ENCODE peak calls at places on chromosomes 16 and 17, in four cellular contexts. Q is neuronal stem cell, F is H9, U is H1. T is an unnamed sample.

GRCh38 chr16:9119795-9120194 is 28.4 kb downstream of the HAPSTR1 start:
- DNase-seq in Q (no peak), F (no peak), U (no peak), T (no peak)

GRCh38 chr17:46802831-46803230 is 15.7 kb downstream of the WNT3 start:
- DNase-seq in Q (no peak), F (no peak), U (no peak), T (no peak)

GRCh38 chr17:38741853-38742421 is 6.2 kb downstream of the PCGF2 start:
- DNase-seq in Q (no peak), F (no peak), U (no peak), T (no peak)

GRCh38 chr17:35212668-35213067 is 18.5 kb upstream of the SLC35G3 start:
- DNase-seq in Q (no peak), F (no peak), U (no peak), T (no peak)

GRCh38 chr16:31274831-31275816 is 15.3 kb downstream of the ITGAM start:
- DNase-seq in Q (no peak), F (peak; percentile 18), U (no peak), T (no peak)

GRCh38 chr17:72334205-72334604 is 213.4 kb downstream of the SOX9 start:
- DNase-seq in Q (no peak), F (no peak), U (no peak), T (peak; percentile 48)

GRCh38 chr17:77124192-77124908 is 16.4 kb upstream of the SEC14L1 start:
- DNase-seq in Q (no peak), F (no peak), U (no peak), T (no peak)

GRCh38 chr17:81846743-81847689 is 12.2 kb upstream of the PPP1R27 start:
- DNase-seq in Q (no peak), F (no peak), U (no peak), T (no peak)

GRCh38 chr16:47065766-47066688 is 77.7 kb downstream of the NETO2 start:
- DNase-seq in Q (no peak), F (no peak), U (peak; percentile 33), T (no peak)

GRCh38 chr17:78306913-78307312 is 53.0 kb downstream of the SOCS3 start:
- DNase-seq in Q (no peak), F (no peak), U (no peak), T (no peak)

GRCh38 chr16:30180741-30181140 is 2.7 kb upstream of the CORO1A start:
- DNase-seq in Q (no peak), F (no peak), U (no peak), T (no peak)

GRCh38 chr17:50661795-50662391 is 27.2 kb downstream of the ABCC3 start:
- DNase-seq in Q (no peak), F (peak; percentile 79), U (no peak), T (peak; percentile 97)

DNA sequence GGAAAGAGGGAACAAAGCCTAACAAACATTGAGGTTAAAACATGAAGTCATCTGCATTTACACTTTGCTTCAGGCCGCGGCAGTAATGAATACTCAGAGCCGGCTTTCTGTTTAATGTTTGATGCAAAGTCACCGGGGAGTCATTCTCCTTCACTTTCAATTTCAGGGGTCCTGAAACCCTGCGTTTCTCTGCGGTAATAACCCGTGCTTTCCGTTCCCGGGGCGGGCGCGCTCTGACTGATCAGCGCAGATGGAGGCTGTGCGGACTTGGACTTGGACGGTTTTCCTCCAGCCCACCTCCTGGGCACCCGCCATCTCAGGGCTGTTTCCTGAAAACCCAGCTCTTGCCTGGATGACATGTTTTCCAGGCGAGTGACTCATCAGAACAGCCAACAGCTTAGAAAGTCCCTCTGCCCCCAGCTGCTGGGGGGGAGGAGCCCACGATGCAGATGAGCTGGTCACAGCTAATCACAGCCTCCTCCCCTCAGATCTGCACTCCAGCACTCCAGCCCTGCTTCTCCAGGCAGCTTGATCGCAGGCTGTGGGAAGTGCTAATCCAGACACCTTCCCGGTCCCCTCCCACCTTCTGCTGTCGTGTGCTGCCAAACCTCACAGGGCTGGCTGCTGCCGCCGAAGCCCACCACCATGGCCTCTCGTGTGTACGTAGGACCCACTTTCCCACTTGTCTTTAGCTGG is 158.6 kb upstream of the CHMP6 start:
- DNase-seq in Q (peak; percentile 86), F (peak; percentile 99), U (peak; percentile 79), T (peak; percentile 100)
- H2BK5ac ChIP-seq in Q (no peak overlapping the region), F (no peak overlapping the region), U (no peak overlapping the region), T (no peak overlapping the region)

GRCh38 chr17:64319531-64319930 is 56.5 kb upstream of the TEX2 start:
- DNase-seq in Q (no peak), F (no peak), U (no peak), T (no peak)

GRCh38 chr17:64326030-64326419 is 63.0 kb upstream of the TEX2 start:
- DNase-seq in Q (no peak), F (no peak), U (no peak), T (no peak)

GRCh38 chr17:64318068-64318467 is 55.0 kb upstream of the TEX2 start:
- DNase-seq in Q (no peak), F (no peak), U (no peak), T (no peak)

GRCh38 chr17:64323774-64324173 is 60.7 kb upstream of the TEX2 start:
- DNase-seq in Q (no peak), F (no peak), U (no peak), T (no peak)

DNA sequence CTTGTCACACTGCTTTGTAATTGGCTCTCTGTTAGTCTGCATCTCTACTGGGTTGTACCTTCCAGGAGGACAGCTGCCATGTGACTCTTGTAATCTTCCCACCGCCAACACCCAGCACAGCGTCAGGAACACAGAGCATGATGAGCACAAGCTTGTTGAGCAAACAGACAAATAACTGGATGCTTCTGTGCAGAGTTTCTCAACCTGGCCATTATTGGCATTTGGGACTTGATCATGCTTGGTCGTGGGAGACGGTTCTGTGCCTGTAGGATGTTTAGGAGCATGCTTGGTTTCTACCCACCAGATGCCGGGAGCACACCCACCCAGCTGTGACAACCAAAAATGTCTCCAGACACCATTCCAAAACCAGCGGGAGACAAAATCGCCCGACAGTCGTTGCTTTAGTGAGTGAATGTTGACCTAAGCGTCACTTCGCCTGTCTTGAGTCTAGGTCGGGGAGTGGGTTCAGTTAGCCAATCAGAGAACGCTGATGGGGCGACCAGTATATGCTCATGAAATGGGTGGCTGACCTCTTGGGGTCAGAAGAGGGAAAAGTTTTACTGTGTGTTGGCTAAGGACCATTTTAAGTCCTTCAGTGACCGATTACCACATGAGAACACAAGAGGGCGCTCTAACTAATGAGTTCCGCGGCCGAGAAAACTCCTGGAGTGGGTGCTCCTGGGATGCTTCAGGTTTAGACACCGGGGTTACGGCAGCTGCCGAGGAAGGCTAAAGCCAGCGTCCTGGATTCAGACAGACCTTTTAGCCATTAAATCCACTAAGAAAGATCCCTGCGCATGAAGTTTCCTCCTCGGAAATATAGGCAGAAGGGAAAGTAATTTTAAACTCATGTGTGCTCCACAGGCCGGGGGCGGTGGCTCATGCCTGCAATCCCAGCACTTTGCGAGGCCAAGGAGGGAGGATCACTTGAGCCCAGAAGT is 57.8 kb upstream of the TEX2 start:
- DNase-seq in Q (peak; percentile 71), F (peak; percentile 92), U (peak; percentile 74), T (peak; percentile 93)
- H3K4me2 ChIP-seq in Q (no peak overlapping the region), F (no peak overlapping the region), U (no peak overlapping the region), T (no peak overlapping the region)

DNA sequence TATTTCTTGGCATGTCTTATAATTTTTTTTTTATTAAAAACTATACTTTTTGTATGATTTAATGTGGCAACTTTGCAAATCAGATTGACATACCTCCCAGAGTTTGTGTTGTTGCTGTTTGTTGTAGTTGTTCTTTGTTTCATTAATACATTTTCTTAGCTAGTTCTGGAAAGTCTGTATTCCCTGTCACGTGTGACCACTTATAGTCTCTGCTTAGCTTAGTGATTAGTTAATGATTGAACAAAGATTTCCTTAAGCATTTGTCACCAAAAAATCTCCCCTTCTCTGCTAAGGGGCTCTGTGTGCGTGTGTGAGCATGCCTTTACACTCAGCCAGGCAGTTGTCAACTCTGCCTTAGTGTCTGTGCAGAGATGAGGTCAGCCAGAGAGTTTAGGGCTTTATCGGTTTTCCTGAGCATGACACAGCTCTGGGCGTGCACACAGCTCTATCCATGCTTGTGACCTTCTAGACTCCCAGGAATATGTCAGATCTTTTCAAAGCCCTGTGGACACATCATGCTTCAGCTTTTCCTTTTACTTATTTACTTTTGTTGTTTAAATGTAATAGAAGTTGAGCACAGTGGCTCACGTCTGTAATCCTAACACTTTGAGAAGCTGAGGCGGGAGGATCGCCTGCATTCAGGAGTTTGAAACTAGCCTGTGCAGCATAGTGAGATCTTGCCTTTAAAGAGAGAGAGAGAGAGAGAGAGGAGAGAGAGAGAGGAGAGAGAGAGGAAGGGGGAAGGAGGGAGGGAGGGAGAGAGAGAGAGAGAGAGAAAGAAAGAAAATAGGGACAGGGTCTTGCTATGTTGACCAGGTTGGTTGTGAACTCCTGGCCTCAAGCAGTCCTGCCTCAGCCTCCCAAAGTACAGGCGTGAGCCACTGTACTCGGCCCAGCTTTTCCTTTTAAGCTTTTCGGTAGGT is 21.9 kb downstream of the DNAI2 start:
- DNase-seq in Q (no peak), F (no peak), U (no peak), T (no peak)
- H2BK5ac ChIP-seq in Q (no peak overlapping the region), F (no peak overlapping the region), U (no peak overlapping the region), T (no peak overlapping the region)

DNA sequence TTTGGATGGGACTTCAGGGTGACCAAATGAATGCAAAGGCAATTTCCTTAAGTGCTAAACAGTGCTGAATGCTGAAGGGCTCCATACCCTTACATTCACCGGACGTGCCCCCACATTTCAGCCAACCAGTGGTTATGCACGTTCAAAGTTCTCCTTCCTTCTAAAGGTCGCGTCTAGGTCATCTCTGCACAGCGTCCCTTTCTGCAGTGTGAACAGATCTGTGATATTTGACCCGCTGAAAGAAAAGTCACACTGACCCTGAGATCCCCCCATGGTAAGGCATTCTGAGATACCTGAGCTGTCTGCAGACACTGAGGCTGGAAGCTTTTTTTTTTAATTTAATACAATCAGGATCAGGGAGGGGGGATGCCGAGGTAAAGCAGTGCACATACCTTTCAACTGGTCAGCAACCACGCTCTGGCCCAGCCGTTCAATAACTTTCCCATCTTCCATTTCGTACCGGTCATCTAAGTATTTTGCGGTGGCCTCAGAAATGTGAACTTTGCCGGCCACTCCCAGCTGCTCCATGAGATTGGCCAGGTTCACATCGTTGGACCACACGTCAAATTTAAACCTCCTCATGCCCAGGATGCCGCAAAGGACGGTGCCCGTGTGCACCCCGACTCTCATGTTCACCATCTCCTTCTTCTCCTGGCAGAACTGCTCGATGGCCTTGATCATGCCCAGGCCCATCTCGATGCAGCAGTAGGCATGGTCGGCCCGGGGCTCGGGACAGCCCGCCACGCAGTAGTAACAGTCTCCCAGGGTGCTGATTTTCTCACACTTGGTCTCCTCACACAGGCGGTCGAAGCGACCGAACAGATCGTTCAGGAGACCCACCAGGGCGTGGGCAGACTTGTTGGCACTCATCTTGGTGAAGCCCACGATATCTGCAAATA is 2.6 kb downstream of the ADCY9 start:
- DNase-seq in Q (no peak), F (no peak), U (no peak), T (no peak)
- H3K4me2 ChIP-seq in Q (no peak overlapping the region), F (no peak overlapping the region), U (peak overlapping the region; percentile 75), T (no peak overlapping the region)

GRCh38 chr17:69651921-69652320 is 237.4 kb downstream of the MAP2K6 start:
- DNase-seq in Q (no peak), F (no peak), U (no peak), T (no peak)

GRCh38 chr17:69654981-69655581 is 240.6 kb downstream of the MAP2K6 start:
- DNase-seq in Q (no peak), F (no peak), U (no peak), T (peak; percentile 18)

GRCh38 chr17:69655902-69656301 is 241.4 kb downstream of the MAP2K6 start:
- DNase-seq in Q (no peak), F (no peak), U (no peak), T (no peak)
- H2BK5ac ChIP-seq in Q (no peak overlapping the region), F (no peak overlapping the region), U (no peak overlapping the region), T (no peak overlapping the region)

DNA sequence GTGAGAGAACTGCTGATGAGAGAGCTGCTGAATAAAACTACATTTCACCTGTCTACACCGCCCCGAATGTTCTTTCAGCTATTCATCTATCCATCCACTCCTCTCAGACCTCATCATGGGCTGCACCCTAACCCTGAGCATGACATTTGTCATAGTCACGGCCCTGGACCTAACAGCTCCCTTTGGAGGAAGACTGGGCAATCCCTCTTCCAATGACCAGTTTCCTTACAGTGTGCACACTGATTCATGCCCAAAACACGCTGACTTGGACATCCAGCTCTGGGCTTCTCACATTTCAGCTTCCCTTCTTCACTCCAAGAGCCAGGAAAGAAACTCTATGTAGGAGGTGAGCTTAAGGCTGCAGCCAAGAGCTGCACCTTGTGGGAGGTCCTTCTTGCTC is 41.8 kb upstream of the ARL4D start:
- DNase-seq in Q (no peak), F (no peak), U (no peak), T (no peak)
- H3K4me2 ChIP-seq in Q (no peak overlapping the region), F (no peak overlapping the region), U (no peak overlapping the region), T (no peak overlapping the region)